ENCODE peak calls at places on chromosomes 1 and 21, in six cellular contexts. F is right atrium auricular region, G is fibroblast of lung, J is stomach, Y is astrocyte, L is heart right ventricle. W is an unnamed sample. For H3K27me3 and H3K9me3, the result is how much of the 10 kb centered on the place peaks cover.

GRCh38 chr1:225851810-225852209 is 30.4 kb downstream of the TMEM63A start:
- DNase-seq in G (no peak), L (no peak), Y (no peak), F (no peak), J (no peak), W (no peak)

GRCh38 chr1:31788825-31789256 is 24.7 kb upstream of the ADGRB2 start:
- DNase-seq in Y (peak), F (no peak), L (peak), J (no peak), G (peak), W (peak)

GRCh38 chr1:52424238-52424637 is 19.8 kb downstream of the PRPF38A start:
- DNase-seq in Y (no peak), J (no peak), L (no peak), F (no peak), G (no peak), W (no peak)

GRCh38 chr1:197521118-197521739 is 253.2 kb downstream of the CRB1 start:
- DNase-seq in F (no peak), L (no peak), Y (peak), J (no peak), G (peak), W (no peak)

GRCh38 chr1:68322837-68323687 is 90.7 kb upstream of the WLS start:
- DNase-seq in G (peak), J (no peak), F (no peak), L (no peak), Y (peak), W (peak)

GRCh38 chr1:156750932-156751723 is at the start of gene HDGF:
- DNase-seq in G (peak), Y (no peak), J (peak), L (peak), F (no peak), W (peak)

GRCh38 chr1:36411674-36412648 is 14.3 kb upstream of the LSM10 start:
- DNase-seq in Y (peak), F (no peak), J (no peak), L (no peak), G (peak), W (peak)

GRCh38 chr1:121516279-121516967 is 331.6 kb downstream of the SRGAP2C start:
- DNase-seq in G (no peak), L (peak), Y (no peak), F (no peak), J (no peak), W (no peak)

GRCh38 chr1:90402893-90403849 is 313.9 kb downstream of the BARHL2 start:
- DNase-seq in F (no peak), G (peak), L (no peak), Y (peak), J (peak), W (peak)

GRCh38 chr1:54112027-54112426 is 40.8 kb downstream of the CDCP2 start:
- DNase-seq in Y (no peak), L (no peak), F (no peak), G (no peak), J (no peak), W (no peak)

GRCh38 chr1:179883739-179884138 is 1.7 kb downstream of the TOR1AIP1 start:
- DNase-seq in Y (peak), G (peak), F (no peak), J (no peak), L (no peak), W (no peak)

GRCh38 chr1:41404308-41404755 is 43.1 kb downstream of the FOXO6 start:
- DNase-seq in J (no peak), G (peak), L (no peak), Y (peak), F (no peak), W (peak)

GRCh38 chr1:2185880-2186855 is 8.4 kb downstream of the FAAP20 start:
- DNase-seq in G (no peak), L (no peak), Y (no peak), F (no peak), J (no peak), W (no peak)

GRCh38 chr1:165855010-165855838 is 27.8 kb downstream of the UCK2 start:
- DNase-seq in L (no peak), F (no peak), Y (no peak), G (no peak), J (no peak), W (no peak)

GRCh38 chr21:39461419-39461818 is 9.6 kb downstream of the SH3BGR start:
- DNase-seq in L (no peak), J (no peak), G (no peak), Y (no peak), F (no peak), W (no peak)

GRCh38 chr1:1137256-1138045 is 21.6 kb upstream of the C1orf159 start:
- DNase-seq in F (no peak), J (peak), Y (no peak), L (no peak), G (no peak), W (no peak)

GRCh38 chr1:82491301-82491986 is 690.7 kb downstream of the ADGRL2 start:
- DNase-seq in F (no peak), J (no peak), Y (peak), G (peak), L (no peak), W (no peak)

GRCh38 chr1:226596531-226597165 is 48.1 kb downstream of the STUM start:
- DNase-seq in J (no peak), Y (no peak), G (no peak), F (no peak), L (no peak), W (no peak)

GRCh38 chr21:45821315-45822001 is 160.1 kb upstream of the COL6A1 start:
- DNase-seq in J (no peak), G (no peak), L (no peak), Y (no peak), F (peak), W (no peak)

GRCh38 chr1:166884040-166884642 is 8.1 kb upstream of the TADA1 start:
- DNase-seq in Y (no peak), F (no peak), G (peak), L (peak), J (peak), W (peak)

GRCh38 chr1:159436469-159436868 is 3.1 kb upstream of the OR10J1 start:
- DNase-seq in Y (no peak), G (no peak), J (no peak), L (no peak), F (no peak), W (no peak)

GRCh38 chr1:237042892-237043576 is 1.1 kb downstream of the RYR2 start:
- DNase-seq in Y (no peak), L (peak), F (no peak), J (no peak), G (peak), W (peak)

GRCh38 chr1:106080608-106081325 is 975.7 kb upstream of the PRMT6 start:
- DNase-seq in L (no peak), Y (no peak), G (no peak), J (no peak), F (no peak), W (no peak)

GRCh38 chr1:95221306-95221705 is 12.7 kb upstream of the RWDD3 start:
- DNase-seq in L (no peak), J (no peak), Y (no peak), F (no peak), G (no peak), W (no peak)

GRCh38 chr1:170885551-170885950 is 49.8 kb upstream of the MROH9 start:
- DNase-seq in L (no peak), G (peak), J (no peak), F (no peak), Y (peak), W (no peak)

GRCh38 chr1:162905759-162906158 is 44.8 kb upstream of the CCDC190 start:
- DNase-seq in G (peak), L (no peak), J (no peak), F (no peak), Y (peak), W (peak)

GRCh38 chr1:200558866-200559459 is 61.6 kb downstream of the KIF14 start:
- DNase-seq in J (no peak), L (no peak), Y (peak), F (no peak), G (peak), W (no peak)

GRCh38 chr1:84077476-84078107 is 66.5 kb upstream of the PRKACB start:
- DNase-seq in F (peak), Y (peak), L (peak), J (peak), G (peak), W (peak)

GRCh38 chr1:24541711-24542346 is 14.1 kb upstream of the NCMAP start:
- DNase-seq in J (peak), G (no peak), L (peak), F (no peak), Y (no peak), W (no peak)

GRCh38 chr1:29324771-29325351 is 88.5 kb downstream of the PTPRU start:
- DNase-seq in Y (no peak), L (no peak), G (no peak), F (no peak), J (no peak), W (no peak)

GRCh38 chr1:101285922-101286568 is 49.2 kb downstream of the S1PR1 start:
- DNase-seq in J (no peak), F (no peak), L (no peak), Y (no peak), G (no peak), W (no peak)

GRCh38 chr1:63833346-63834065 is 59.7 kb downstream of the ROR1 start:
- DNase-seq in G (no peak), J (no peak), Y (no peak), L (no peak), F (no peak), W (no peak)

GRCh38 chr21:42037943-42038342 is 27.8 kb upstream of the ZBTB21 start:
- DNase-seq in L (no peak), F (no peak), Y (no peak), J (no peak), G (no peak), W (no peak)

GRCh38 chr1:91450260-91450659 is 45.6 kb upstream of the HFM1 start:
- DNase-seq in J (no peak), L (no peak), Y (no peak), F (no peak), G (no peak), W (no peak)

GRCh38 chr1:117366281-117366981 is 818 bp upstream of the MAN1A2 start:
- DNase-seq in Y (peak), F (peak), J (peak), L (peak), G (peak), W (peak)

GRCh38 chr1:93728480-93729131 is 47.0 kb upstream of the BCAR3 start:
- DNase-seq in F (no peak), J (no peak), G (no peak), L (peak), Y (no peak), W (peak)

DNA sequence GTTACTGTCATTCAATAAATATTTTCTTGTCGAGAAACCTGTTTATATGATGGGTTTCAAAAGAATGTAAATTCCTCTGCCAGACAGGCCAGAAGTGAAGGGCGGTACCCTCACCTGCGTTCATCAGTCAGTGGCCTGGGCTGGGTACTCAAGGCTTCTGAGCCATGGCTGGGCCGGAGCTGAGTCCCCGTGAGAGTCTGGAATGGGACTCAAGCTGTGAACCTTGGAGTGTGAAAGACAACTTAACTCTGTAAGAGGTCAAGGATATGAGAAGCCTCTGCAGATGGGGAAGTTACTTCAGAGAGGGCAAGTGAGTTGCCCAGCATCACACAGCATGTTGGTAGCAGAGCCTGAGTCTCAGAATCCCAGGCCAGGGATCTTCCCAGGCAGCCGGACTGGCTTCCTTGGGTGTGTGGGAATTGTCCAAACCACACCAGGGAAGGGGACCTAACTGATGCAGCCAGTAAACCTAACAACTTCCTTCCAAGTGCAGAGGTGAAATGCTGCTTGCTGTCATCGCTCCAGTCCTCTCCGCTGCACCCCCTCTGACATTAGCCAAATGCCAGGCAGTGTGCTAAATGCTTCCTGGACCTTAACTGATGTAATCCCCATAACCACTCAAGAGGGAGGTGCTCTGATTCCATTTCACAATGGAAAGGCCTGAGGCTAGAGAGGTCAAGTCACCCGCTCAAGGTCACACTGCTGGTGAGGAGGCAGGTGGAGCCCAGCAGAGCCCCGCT is 4.8 kb downstream of the DISP3 start:
- DNase-seq in Y (no peak), G (no peak), J (no peak), F (no peak), L (no peak), W (peak)
- H3K27me3 ChIP-seq in Y (under half), G (under half), J (under half), F (under half), L (half or more), W (half or more)

GRCh38 chr1:244573768-244574167 is 79.2 kb upstream of the DESI2 start:
- DNase-seq in G (no peak), J (no peak), F (no peak), L (no peak), Y (no peak), W (no peak)

DNA sequence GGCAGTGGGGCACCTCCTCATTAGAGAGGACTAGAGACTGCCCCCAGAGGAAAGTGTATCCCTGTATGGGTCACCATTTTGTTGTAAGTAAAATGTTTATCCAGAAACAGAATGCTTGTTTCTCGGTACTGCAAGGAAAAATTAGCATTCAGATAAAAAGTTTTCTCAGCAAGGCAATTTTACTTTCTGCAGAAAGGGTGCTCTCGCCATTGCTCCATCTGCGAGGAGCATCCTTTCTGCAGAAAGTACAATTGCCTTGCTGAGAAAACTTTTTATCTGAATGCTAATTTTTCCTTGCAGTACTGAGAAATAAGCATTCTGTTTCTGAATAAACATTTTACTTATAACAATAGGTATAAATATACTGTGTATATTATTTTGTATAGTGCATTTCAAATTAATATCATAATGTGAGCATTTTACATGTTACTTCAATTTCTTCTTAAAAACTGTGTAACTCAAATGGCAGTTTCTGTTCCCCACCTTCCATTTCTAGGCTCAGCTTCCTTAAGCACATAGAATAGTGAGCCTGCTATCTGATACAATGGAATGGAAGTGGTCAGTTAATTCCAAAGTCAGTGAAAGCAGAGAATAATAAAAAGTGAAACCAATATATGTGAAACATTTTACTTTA is 76.5 kb upstream of the DESI2 start:
- DNase-seq in G (no peak), L (no peak), Y (no peak), F (no peak), J (no peak), W (no peak)
- H3K9me3 ChIP-seq in G (under half), L (half or more), Y (under half), F (half or more), J (half or more), W (under half)

GRCh38 chr1:202812176-202813026 is 1.6 kb downstream of the PCAT6 start:
- DNase-seq in L (no peak), F (no peak), J (no peak), Y (no peak), G (no peak), W (no peak)
- H3K4me3 ChIP-seq in L (no peak), F (no peak), J (no peak), Y (no peak), G (no peak), W (no peak)

GRCh38 chr1:214583824-214584554 is 19.0 kb upstream of the CENPF start:
- DNase-seq in F (no peak), L (no peak), Y (no peak), G (no peak), J (no peak), W (no peak)
- H3K27me3 ChIP-seq in F (under half), L (under half), Y (under half), G (under half), J (under half), W (under half)

W was measured in MG63.